ENCODE peak calls at places on chromosomes 5 and 9, in four cellular contexts. E, F, I and S are unnamed samples.

GRCh38 chr5:173902743-173903142 is 14.6 kb downstream of the CPEB4 start:
- DNase-seq in F (no peak), I (no peak), E (no peak), S (no peak)

GRCh38 chr9:133114451-133114885 is 6.6 kb downstream of the RALGDS start:
- DNase-seq in F (peak; percentile 58), I (no peak), E (no peak), S (peak; percentile 58)

GRCh38 chr9:133683494-133684460 is 47.6 kb downstream of the DBH start:
- DNase-seq in I (no peak), E (no peak), F (peak; percentile 26), S (peak; percentile 8)

GRCh38 chr9:2622361-2623045 is 916 bp downstream of the VLDLR start:
- DNase-seq in E (no peak), I (peak; percentile 20), F (peak; percentile 73), S (peak; percentile 42)

GRCh38 chr5:78293856-78294249 is 645 bp downstream of the AP3B1 start:
- DNase-seq in E (no peak), F (peak; percentile 43), I (no peak), S (peak; percentile 34)

GRCh38 chr9:133927041-133927440 is 65.1 kb downstream of the VAV2 start:
- DNase-seq in E (no peak), I (no peak), F (no peak), S (no peak)

GRCh38 chr9:93258419-93258817 is 74.5 kb downstream of the WNK2 start:
- DNase-seq in E (no peak), F (no peak), I (no peak), S (no peak)

GRCh38 chr5:155307219-155307618 is 293.7 kb downstream of the KIF4B start:
- DNase-seq in E (no peak), I (no peak), F (no peak), S (no peak)